ENCODE peak calls at places on chromosomes 11 and 22, in five cellular contexts. U, A, R, I and Q are unnamed samples.

GRCh38 chr22:40603088-40603605 is 33.4 kb downstream of the MRTFA start:
- DNase-seq in I (peak; percentile 61), A (peak; percentile 21), R (no peak), U (no peak), Q (no peak)

GRCh38 chr22:37634505-37635002 is 4.9 kb upstream of the SH3BP1 start:
- DNase-seq in I (no peak), R (no peak), U (no peak), A (no peak), Q (no peak)

GRCh38 chr11:116173946-116174911 is 598.6 kb downstream of the BUD13 start:
- DNase-seq in A (no peak), U (no peak), R (no peak), I (no peak), Q (no peak)

GRCh38 chr22:30423296-30423958 is 2.1 kb upstream of the MTFP1 start:
- DNase-seq in A (no peak), I (no peak), U (no peak), R (peak; percentile 56), Q (no peak)

GRCh38 chr11:118615282-118615979 is 8.0 kb downstream of the PHLDB1 start:
- DNase-seq in A (no peak), R (no peak), U (no peak), I (no peak), Q (no peak)

GRCh38 chr11:2302844-2303626 is 1.2 kb downstream of the TSPAN32 start:
- DNase-seq in I (no peak), U (no peak), A (no peak), R (no peak), Q (peak; percentile 21)

GRCh38 chr11:44235765-44236201 is 74.2 kb downstream of the ALX4 start:
- DNase-seq in I (peak; percentile 79), U (no peak), R (no peak), A (no peak), Q (no peak)

GRCh38 chr11:8870461-8871282 is 40.3 kb upstream of the AKIP1 start:
- DNase-seq in R (peak; percentile 81), U (peak; percentile 59), I (peak; percentile 74), A (no peak), Q (no peak)

GRCh38 chr11:35218956-35219355 is 80.0 kb downstream of the CD44 start:
- DNase-seq in R (no peak), U (no peak), A (no peak), I (peak; percentile 81), Q (no peak)

GRCh38 chr22:37661160-37661924 is 2.8 kb downstream of the PDXP start:
- DNase-seq in I (peak; percentile 78), R (no peak), A (no peak), U (no peak), Q (no peak)

GRCh38 chr11:66881927-66882452 is 25.1 kb downstream of the LRFN4 start:
- DNase-seq in A (no peak), U (no peak), I (no peak), R (no peak), Q (no peak)

GRCh38 chr11:66879583-66879982 is 22.7 kb downstream of the LRFN4 start:
- DNase-seq in R (no peak), I (no peak), U (no peak), A (no peak), Q (no peak)

GRCh38 chr11:66880484-66881211 is 23.8 kb downstream of the LRFN4 start:
- DNase-seq in U (no peak), I (no peak), R (no peak), A (peak; percentile 49), Q (no peak)

GRCh38 chr11:66882540-66882939 is 25.7 kb downstream of the LRFN4 start:
- DNase-seq in I (no peak), U (no peak), R (no peak), A (no peak), Q (no peak)

GRCh38 chr11:66881436-66881835 is 24.6 kb downstream of the LRFN4 start:
- DNase-seq in I (no peak), R (no peak), U (no peak), A (no peak), Q (no peak)
- TF ChIP-seq CTCF in I (no peak), R (no peak), U (no peak), A (no peak), Q (no peak)

DNA sequence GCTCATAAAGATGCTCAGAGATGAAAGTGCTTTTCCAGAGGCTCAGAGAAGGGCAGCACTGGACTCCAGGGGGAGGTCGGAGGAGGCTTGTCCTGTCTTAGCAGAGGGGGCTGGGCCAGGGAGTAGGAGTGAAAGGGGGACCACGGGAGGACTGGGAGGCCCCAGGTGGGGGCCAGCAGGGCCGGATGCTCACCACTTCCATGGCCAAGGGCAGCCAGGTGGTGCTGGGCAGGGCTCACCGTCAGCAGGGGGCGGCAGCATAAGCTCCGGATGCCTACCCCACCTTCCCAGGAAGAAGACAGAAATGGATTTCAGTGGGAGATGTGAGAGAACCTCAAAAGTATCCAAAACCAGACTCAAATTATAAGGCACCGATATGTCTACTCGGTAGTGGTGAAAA is 11.0 kb downstream of the RAB36 start:
- DNase-seq in R (no peak), U (no peak), I (no peak), A (no peak), Q (no peak)
- TF ChIP-seq CTCF in R (no peak), U (no peak), I (no peak), A (peak; percentile 7), Q (no peak)

GRCh38 chr22:22371031-22371541 is 126.5 kb downstream of the VPREB1 start:
- DNase-seq in U (no peak), I (no peak), R (no peak), A (no peak), Q (no peak)
- TF ChIP-seq CTCF in U (no peak), I (no peak), R (no peak), A (no peak), Q (no peak)

GRCh38 chr11:68721075-68721474 is 30.2 kb downstream of the TESMIN start:
- DNase-seq in I (no peak), A (no peak), U (no peak), R (no peak), Q (no peak)

GRCh38 chr11:68727783-68728182 is 23.5 kb downstream of the TESMIN start:
- DNase-seq in A (no peak), R (no peak), U (no peak), I (no peak), Q (no peak)

GRCh38 chr11:68722143-68722542 is 29.2 kb downstream of the TESMIN start:
- DNase-seq in A (no peak), I (no peak), R (no peak), U (no peak), Q (no peak)

DNA sequence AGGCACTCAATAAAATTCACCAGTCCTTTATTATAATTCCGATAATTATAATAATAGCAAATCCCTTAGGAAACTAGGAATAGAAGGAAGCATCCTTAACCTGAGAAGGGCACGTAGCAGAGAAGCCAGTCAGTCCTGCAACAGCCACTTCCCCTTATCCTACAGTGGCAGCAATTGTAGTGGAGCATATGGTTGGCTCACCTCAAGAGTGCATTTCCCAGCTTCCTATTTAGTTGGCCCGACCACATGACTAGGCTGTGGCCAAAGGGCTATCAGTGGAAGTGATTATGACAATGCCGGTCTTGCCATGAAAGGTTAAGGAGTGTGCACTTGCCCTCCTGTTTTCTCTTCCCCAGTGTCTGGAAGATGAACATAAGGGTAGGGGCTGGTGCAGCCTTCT is 27.0 kb downstream of the TESMIN start:
- DNase-seq in A (no peak), R (no peak), I (no peak), U (no peak), Q (no peak)
- TF ChIP-seq CTCF in A (no peak), R (no peak), I (no peak), U (no peak), Q (no peak)

GRCh38 chr11:117614695-117615094 is 182.3 kb downstream of the DSCAML1 start:
- DNase-seq in R (no peak), I (no peak), U (no peak), A (no peak), Q (no peak)
- TF ChIP-seq CTCF in R (no peak), I (no peak), U (no peak), A (peak; percentile 9), Q (no peak)

DNA sequence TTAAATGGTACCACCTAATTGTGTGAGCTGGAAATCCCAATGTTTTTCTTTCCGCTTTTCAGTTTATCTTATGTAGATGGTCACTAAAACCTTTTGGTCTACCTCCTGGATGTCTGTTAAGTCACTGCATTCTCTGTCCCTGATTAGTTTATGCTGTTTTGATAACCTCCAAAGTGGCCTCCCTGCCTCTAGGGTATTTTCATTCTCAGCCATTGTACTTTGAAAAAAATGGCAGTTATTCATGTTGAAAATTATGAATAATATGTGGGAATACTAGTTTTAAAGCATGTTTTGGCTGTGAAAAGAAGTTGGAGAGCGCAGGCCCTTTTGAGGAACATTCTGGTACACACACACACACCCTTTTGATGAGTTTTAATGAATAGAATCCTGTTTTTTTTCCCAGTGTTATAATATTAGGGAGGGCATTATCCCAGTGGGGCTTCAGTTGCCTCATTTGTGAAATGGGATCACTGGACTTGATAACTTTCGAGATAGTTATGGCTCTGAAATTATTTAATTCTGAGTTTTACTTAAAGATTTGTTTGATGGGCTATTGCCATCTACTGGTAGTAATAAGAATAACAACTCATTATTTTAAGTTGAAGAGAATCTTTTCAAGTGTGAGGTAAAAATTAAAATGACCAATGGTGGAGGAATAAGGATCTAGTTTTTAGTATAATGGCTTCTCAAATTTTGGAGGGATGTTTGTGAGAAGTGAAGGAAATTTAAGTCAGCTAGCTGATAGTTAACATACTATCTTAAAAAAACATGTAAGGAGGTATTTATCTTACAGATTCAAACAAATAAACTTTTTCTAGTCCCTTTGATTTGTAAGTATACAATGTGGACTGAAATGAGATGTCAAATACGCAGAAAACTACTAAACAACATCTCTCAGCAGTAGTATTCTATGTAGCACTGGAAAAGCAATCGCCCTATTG is 3.9 kb downstream of the FDX1 start:
- DNase-seq in R (no peak), U (no peak), A (no peak), I (peak; percentile 44), Q (no peak)
- TF ChIP-seq CTCF in R (peak; percentile 59), U (peak; percentile 81), A (peak; percentile 36), I (peak; percentile 61), Q (peak; percentile 85)

GRCh38 chr11:83093634-83094033 is 21.9 kb upstream of the RAB30 start:
- DNase-seq in I (no peak), U (no peak), A (no peak), R (no peak), Q (no peak)

GRCh38 chr11:83087035-83087434 is 15.3 kb upstream of the RAB30 start:
- DNase-seq in A (no peak), R (no peak), U (no peak), I (no peak), Q (no peak)

GRCh38 chr11:83092488-83093384 is 21.0 kb upstream of the RAB30 start:
- DNase-seq in U (no peak), I (no peak), A (peak; percentile 34), R (peak; percentile 78), Q (no peak)

DNA sequence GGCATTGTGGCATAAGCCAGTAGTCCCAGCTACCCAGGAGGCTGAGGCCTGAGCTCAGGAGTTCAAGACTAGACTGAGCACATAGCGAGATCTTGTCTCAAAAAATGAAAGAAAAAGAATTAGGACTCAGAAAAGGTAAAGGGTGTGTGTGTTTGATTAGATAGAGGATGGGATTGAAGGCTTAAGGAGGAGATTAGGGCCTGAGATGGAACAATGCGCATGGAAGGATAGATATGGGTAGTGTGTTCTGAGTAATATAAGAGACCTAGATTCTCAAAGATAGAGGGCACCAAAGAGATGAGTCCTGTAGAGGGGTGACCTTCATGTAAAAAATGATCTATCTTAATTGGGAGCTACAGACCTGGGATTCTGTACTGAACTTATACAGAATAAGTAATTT is 17.3 kb upstream of the RAB30 start:
- DNase-seq in R (no peak), I (no peak), U (no peak), A (no peak), Q (no peak)
- TF ChIP-seq CTCF in R (no peak), I (no peak), U (no peak), A (no peak), Q (no peak)